ENCODE peak calls at places on chromosomes 11 and 22, in six cellular contexts. Y, R, Q, N, F and G are unnamed samples.
A peak's percentile ranks its signal among the peaks of the same experiment; 100 is the strongest.

GRCh38 chr11:79449040-79449439 is 8.2 kb upstream of the TENM4 start:
- DNase-seq in Y (no peak), R (no peak), Q (no peak), N (no peak), F (no peak), G (no peak)

GRCh38 chr11:18392434-18393321 is 1.7 kb upstream of the LDHA start:
- DNase-seq in Y (no peak), R (no peak), Q (no peak), N (no peak), F (no peak), G (no peak)

GRCh38 chr11:78499971-78500370 is 74.7 kb downstream of the NARS2 start:
- DNase-seq in Y (no peak), R (no peak), Q (no peak), N (peak; percentile 40), F (no peak), G (no peak)

GRCh38 chr11:67233584-67234190 is 32.6 kb upstream of the GRK2 start:
- DNase-seq in Y (no peak), R (no peak), Q (no peak), N (no peak), F (no peak), G (no peak)

GRCh38 chr11:134026655-134027343 is 42.1 kb upstream of the JAM3 start:
- DNase-seq in Y (no peak), R (no peak), Q (peak; percentile 70), N (no peak), F (no peak), G (no peak)

GRCh38 chr11:134276396-134277175 is 407 bp downstream of the GLB1L3 start:
- DNase-seq in Y (no peak), R (no peak), Q (peak; percentile 74), N (no peak), F (no peak), G (no peak)

GRCh38 chr11:87369888-87370287 is 332.2 kb downstream of the TMEM135 start:
- DNase-seq in Y (no peak), R (no peak), Q (no peak), N (no peak), F (no peak), G (no peak)

GRCh38 chr11:128328955-128329551 is 258.3 kb downstream of the ETS1 start:
- DNase-seq in Y (no peak), R (no peak), Q (no peak), N (peak; percentile 5), F (no peak), G (no peak)

GRCh38 chr11:44940424-44940823 is 10.3 kb downstream of the TP53I11 start:
- DNase-seq in Y (no peak), R (no peak), Q (no peak), N (no peak), F (no peak), G (no peak)

GRCh38 chr11:72814831-72815618 is 814 bp downstream of the ATG16L2 start:
- DNase-seq in Y (peak; percentile 62), R (no peak), Q (no peak), N (peak; percentile 48), F (peak; percentile 51), G (no peak)

GRCh38 chr22:40519284-40519947 is 117.1 kb downstream of the MRTFA start:
- DNase-seq in Y (no peak), R (no peak), Q (no peak), N (peak; percentile 94), F (no peak), G (no peak)

GRCh38 chr11:69212121-69213110 is 56.7 kb downstream of the SMIM38 start:
- DNase-seq in Y (no peak), R (peak; percentile 17), Q (peak; percentile 63), N (no peak), F (no peak), G (no peak)

GRCh38 chr11:86495341-86495740 is 120.7 kb downstream of the CCDC81 start:
- DNase-seq in Y (no peak), R (no peak), Q (no peak), N (no peak), F (no peak), G (no peak)

GRCh38 chr11:67381244-67381972 is 8.0 kb upstream of the CLCF1 start:
- DNase-seq in Y (peak; percentile 33), R (no peak), Q (no peak), N (no peak), F (no peak), G (no peak)

GRCh38 chr11:35066783-35067476 is 72.0 kb upstream of the CD44 start:
- DNase-seq in Y (no peak), R (no peak), Q (no peak), N (peak; percentile 43), F (no peak), G (no peak)

GRCh38 chr22:50363411-50364194 is 20.5 kb downstream of the PPP6R2 start:
- DNase-seq in Y (no peak), R (no peak), Q (no peak), N (no peak), F (no peak), G (no peak)

GRCh38 chr11:126547161-126547560 is 191.7 kb downstream of the ST3GAL4 start:
- DNase-seq in Y (no peak), R (no peak), Q (no peak), N (no peak), F (no peak), G (no peak)

GRCh38 chr11:32154275-32154674 is 63.4 kb downstream of the RCN1 start:
- DNase-seq in Y (no peak), R (no peak), Q (no peak), N (no peak), F (no peak), G (no peak)

GRCh38 chr11:119525180-119525854 is 102.3 kb upstream of the THY1 start:
- DNase-seq in Y (no peak), R (no peak), Q (no peak), N (no peak), F (no peak), G (no peak)

GRCh38 chr11:14300661-14301304 is 58.2 kb downstream of the RRAS2 start:
- DNase-seq in Y (peak; percentile 58), R (peak; percentile 44), Q (no peak), N (peak; percentile 66), F (no peak), G (peak; percentile 81)

GRCh38 chr22:47342446-47342845 is 580.0 kb downstream of the TBC1D22A start:
- DNase-seq in Y (no peak), R (no peak), Q (no peak), N (no peak), F (no peak), G (no peak)

GRCh38 chr22:47341464-47341863 is 579.0 kb downstream of the TBC1D22A start:
- DNase-seq in Y (no peak), R (no peak), Q (no peak), N (no peak), F (no peak), G (no peak)

GRCh38 chr22:47343611-47344010 is 581.2 kb downstream of the TBC1D22A start:
- DNase-seq in Y (no peak), R (no peak), Q (no peak), N (no peak), F (no peak), G (no peak)

GRCh38 chr22:47345025-47345424 is 582.6 kb downstream of the TBC1D22A start:
- DNase-seq in Y (no peak), R (no peak), Q (no peak), N (no peak), F (no peak), G (no peak)

GRCh38 chr22:47344414-47344813 is 582.0 kb downstream of the TBC1D22A start:
- DNase-seq in Y (no peak), R (no peak), Q (no peak), N (no peak), F (no peak), G (peak; percentile 40)
- H3K9me3 ChIP-seq in Y (no peaks in the 10 kb centered on the region), R (no peaks in the 10 kb centered on the region), Q (no peaks in the 10 kb centered on the region), N (no peaks in the 10 kb centered on the region), F (no peaks in the 10 kb centered on the region), G (no peaks in the 10 kb centered on the region)

GRCh38 chr22:46789992-46790391 is 27.5 kb downstream of the TBC1D22A start:
- DNase-seq in Y (no peak), R (no peak), Q (peak; percentile 33), N (no peak), F (no peak), G (no peak)

GRCh38 chr22:46792061-46792796 is 29.8 kb downstream of the TBC1D22A start:
- DNase-seq in Y (no peak), R (no peak), Q (peak; percentile 55), N (no peak), F (no peak), G (no peak)

GRCh38 chr22:46793497-46793896 is 31.0 kb downstream of the TBC1D22A start:
- DNase-seq in Y (no peak), R (peak; percentile 17), Q (peak; percentile 68), N (no peak), F (no peak), G (no peak)

GRCh38 chr22:46792841-46793261 is 30.4 kb downstream of the TBC1D22A start:
- DNase-seq in Y (no peak), R (peak; percentile 16), Q (peak; percentile 62), N (no peak), F (no peak), G (no peak)

DNA sequence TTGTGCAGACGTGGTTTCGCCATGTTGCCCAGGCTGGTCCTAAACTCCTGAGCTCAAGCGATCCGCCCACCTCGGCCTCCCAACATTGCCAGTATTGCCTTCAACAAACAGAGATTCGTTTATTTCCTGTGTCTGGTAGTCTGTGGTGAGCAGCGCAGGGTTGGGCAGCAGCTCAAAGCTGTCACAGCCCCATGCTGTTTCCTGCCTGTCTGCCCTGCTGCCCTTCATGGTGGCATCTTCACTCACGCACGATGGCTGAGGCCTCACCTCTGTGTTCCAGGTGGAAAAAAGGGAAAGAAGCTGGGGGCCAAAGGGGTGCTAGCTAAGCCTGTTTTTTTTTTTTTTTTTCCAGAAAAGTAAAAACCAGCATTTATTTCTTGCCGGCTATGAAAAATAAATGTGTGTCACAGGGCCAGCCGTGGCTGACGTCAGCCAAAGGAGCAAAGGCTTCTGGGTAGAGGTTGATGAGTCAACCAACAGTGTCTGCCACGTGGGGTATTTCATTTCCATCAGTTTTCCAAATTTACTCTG is 28.8 kb downstream of the TBC1D22A start:
- DNase-seq in Y (no peak), R (peak; percentile 43), Q (peak; percentile 79), N (peak; percentile 51), F (no peak), G (peak; percentile 83)
- H3K4me1 ChIP-seq in Y (no peaks in the 10 kb centered on the region), R (peaks cover 19% of the 10 kb centered on the region), Q (no peaks in the 10 kb centered on the region), N (no peaks in the 10 kb centered on the region), F (no peaks in the 10 kb centered on the region), G (peaks cover 31% of the 10 kb centered on the region)

DNA sequence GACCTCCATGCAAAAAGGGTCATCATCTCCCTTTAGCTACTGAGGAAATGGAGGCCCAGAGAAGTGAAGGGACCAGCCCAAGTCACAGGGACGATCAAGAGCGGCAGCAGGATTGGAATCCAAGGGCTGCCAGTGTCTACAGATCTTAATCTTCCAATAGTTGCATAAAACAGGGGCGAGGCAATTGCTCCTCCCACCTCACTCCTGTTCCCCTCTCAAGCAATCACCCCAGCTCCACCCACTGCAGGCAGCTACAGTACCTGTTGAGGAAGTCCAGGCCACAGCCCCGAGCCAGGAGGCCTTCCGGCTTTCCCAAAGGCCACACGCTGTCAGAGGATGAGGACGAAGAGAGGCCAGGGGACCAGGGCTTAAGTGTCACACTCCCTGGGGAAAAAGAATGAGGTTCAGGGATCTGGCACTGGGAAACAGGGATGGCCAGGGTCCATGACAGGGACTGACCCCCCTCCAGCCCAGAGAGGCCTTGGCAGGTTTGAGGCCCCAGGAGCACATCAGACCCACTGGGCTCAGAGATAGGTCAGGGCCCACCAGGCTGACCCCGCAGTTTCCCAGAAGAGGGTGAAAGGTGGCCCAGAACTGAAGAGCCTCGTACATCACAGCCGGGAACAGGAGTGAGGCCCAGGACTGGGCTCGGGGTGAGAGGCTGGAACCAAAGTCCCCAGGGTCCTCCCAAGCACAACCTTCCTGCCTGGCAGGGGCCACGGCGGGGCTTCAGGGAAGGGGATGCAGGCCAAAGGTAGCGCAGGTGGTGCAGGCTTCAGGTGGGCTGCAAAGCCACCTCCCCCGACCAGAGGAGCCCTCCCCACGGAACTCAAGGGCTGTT is 16.4 kb upstream of the MFNG start:
- DNase-seq in Y (peak; percentile 95), R (peak; percentile 90), Q (no peak), N (peak; percentile 99), F (peak; percentile 83), G (no peak)
- H3K27ac ChIP-seq in Y (peak overlapping the region; percentile 97), R (peak overlapping the region; percentile 88), Q (no peak overlapping the region), N (peak overlapping the region; percentile 97), F (peak overlapping the region; percentile 84), G (peak overlapping the region; percentile 31)

GRCh38 chr22:17665884-17666283 is 27.3 kb downstream of the BCL2L13 start:
- DNase-seq in Y (no peak), R (no peak), Q (no peak), N (no peak), F (no peak), G (no peak)
- H3K9me3 ChIP-seq in Y (no peaks in the 10 kb centered on the region), R (no peaks in the 10 kb centered on the region), Q (no peaks in the 10 kb centered on the region), N (no peaks in the 10 kb centered on the region), F (no peaks in the 10 kb centered on the region), G (no peaks in the 10 kb centered on the region)